ENCODE peak calls at places on chromosomes 2 and 18, in four cellular contexts. One of them, this sample, is unnamed.

GRCh38 chr18:32048507-32049091 is 30.0 kb downstream of the RNF125 start:
- DNase-seq in ovary: peak
- DNase-seq in GM23338: no peak
- DNase-seq in choroid plexus epithelial cell: peak
- DNase-seq in this sample: no peak

GRCh38 chr2:111705711-111706323 is 178.2 kb downstream of the ANAPC1 start:
- DNase-seq in ovary: no peak
- DNase-seq in GM23338: peak
- DNase-seq in choroid plexus epithelial cell: peak
- DNase-seq in this sample: no peak

GRCh38 chr2:19312949-19313348 is 45.5 kb downstream of the OSR1 start:
- DNase-seq in ovary: no peak
- DNase-seq in GM23338: peak
- DNase-seq in choroid plexus epithelial cell: peak
- DNase-seq in this sample: no peak

GRCh38 chr18:59609654-59610053 is 87.6 kb downstream of the CCBE1 start:
- DNase-seq in ovary: no peak
- DNase-seq in GM23338: no peak
- DNase-seq in choroid plexus epithelial cell: no peak
- DNase-seq in this sample: no peak

GRCh38 chr2:72278046-72278445 is 130.4 kb upstream of the CYP26B1 start:
- DNase-seq in ovary: no peak
- DNase-seq in GM23338: no peak
- DNase-seq in choroid plexus epithelial cell: peak
- DNase-seq in this sample: no peak

GRCh38 chr2:165953655-165954606 is at the start of gene TTC21B:
- DNase-seq in ovary: peak
- DNase-seq in GM23338: peak
- DNase-seq in choroid plexus epithelial cell: peak
- DNase-seq in this sample: peak

GRCh38 chr18:21362921-21363320 is 120.9 kb downstream of the GREB1L start:
- DNase-seq in ovary: no peak
- DNase-seq in GM23338: no peak
- DNase-seq in choroid plexus epithelial cell: no peak
- DNase-seq in this sample: no peak

GRCh38 chr2:179939282-179939681 is 67.8 kb downstream of the CWC22 start:
- DNase-seq in ovary: no peak
- DNase-seq in GM23338: no peak
- DNase-seq in choroid plexus epithelial cell: no peak
- DNase-seq in this sample: no peak

GRCh38 chr18:34521040-34521439 is 189.1 kb upstream of the DTNA start:
- DNase-seq in ovary: no peak
- DNase-seq in GM23338: no peak
- DNase-seq in choroid plexus epithelial cell: no peak
- DNase-seq in this sample: no peak

GRCh38 chr2:133411857-133412256 is 156.4 kb downstream of the NCKAP5 start:
- DNase-seq in ovary: no peak
- DNase-seq in GM23338: peak
- DNase-seq in choroid plexus epithelial cell: no peak
- DNase-seq in this sample: no peak

GRCh38 chr2:150608341-150608740 is 120.9 kb upstream of the RND3 start:
- DNase-seq in ovary: no peak
- DNase-seq in GM23338: no peak
- DNase-seq in choroid plexus epithelial cell: no peak
- DNase-seq in this sample: no peak

GRCh38 chr2:60331106-60331809 is 222.2 kb downstream of the BCL11A start:
- DNase-seq in ovary: no peak
- DNase-seq in GM23338: no peak
- DNase-seq in choroid plexus epithelial cell: peak
- DNase-seq in this sample: no peak

GRCh38 chr2:102021776-102022175 is 30.0 kb downstream of the IL1R2 start:
- DNase-seq in ovary: no peak
- DNase-seq in GM23338: no peak
- DNase-seq in choroid plexus epithelial cell: peak
- DNase-seq in this sample: no peak

GRCh38 chr2:106350980-106351379 is 117.2 kb downstream of the RGPD3 start:
- DNase-seq in ovary: no peak
- DNase-seq in GM23338: no peak
- DNase-seq in choroid plexus epithelial cell: no peak
- DNase-seq in this sample: no peak

GRCh38 chr2:54741250-54741649 is 17.8 kb downstream of the EML6 start:
- DNase-seq in ovary: no peak
- DNase-seq in GM23338: no peak
- DNase-seq in choroid plexus epithelial cell: no peak
- DNase-seq in this sample: no peak

GRCh38 chr18:42113529-42114191 is 158.6 kb downstream of the PIK3C3 start:
- DNase-seq in ovary: no peak
- DNase-seq in GM23338: no peak
- DNase-seq in choroid plexus epithelial cell: peak
- DNase-seq in this sample: no peak

GRCh38 chr2:119253114-119253702 is 29.6 kb downstream of the STEAP3 start:
- DNase-seq in ovary: no peak
- DNase-seq in GM23338: no peak
- DNase-seq in choroid plexus epithelial cell: peak
- DNase-seq in this sample: no peak

GRCh38 chr2:453132-453531 is 165.2 kb upstream of the ALKAL2 start:
- DNase-seq in ovary: no peak
- DNase-seq in GM23338: no peak
- DNase-seq in choroid plexus epithelial cell: no peak
- DNase-seq in this sample: no peak

GRCh38 chr2:64017811-64018714 is 1.2 kb downstream of the VPS54 start:
- DNase-seq in ovary: no peak
- DNase-seq in GM23338: no peak
- DNase-seq in choroid plexus epithelial cell: peak
- DNase-seq in this sample: no peak

GRCh38 chr18:69795785-69796184 is 151.9 kb downstream of the CD226 start:
- DNase-seq in ovary: no peak
- DNase-seq in GM23338: peak
- DNase-seq in choroid plexus epithelial cell: peak
- DNase-seq in this sample: no peak

This sample was measured in GOT3.